ENCODE peak calls at places on chromosomes 4 and X, in seven cellular contexts. One of them, this sample, is unnamed.

GRCh38 chr4:6953751-6954380 is 44.2 kb downstream of the TBC1D14 start:
- DNase-seq in activated naive CD8-positive, alpha-beta T cell treated with anti-CD3 and anti-CD28 coated beads, Interleukin-2, amount 50 U/mL, for 24 hours: no peak
- DNase-seq in left cardiac atrium: peak
- DNase-seq in activated CD4-positive, alpha-beta T cell treated with anti-CD3 and anti-CD28 coated beads, Interleukin-2, amount 10 ng/mL, durations not matched to agents 7 days and 5 days: no peak
- DNase-seq in activated CD8-positive, alpha-beta memory T cell treated with anti-CD3 and anti-CD28 coated beads, Interleukin-2, amount 50 U/mL, for 48 hours: no peak
- DNase-seq in foreskin fibroblast: peak
- DNase-seq in IMR-90: peak
- DNase-seq in this sample: peak

GRCh38 chrX:68462197-68462596 is 28.9 kb upstream of the OPHN1 start:
- DNase-seq in activated naive CD8-positive, alpha-beta T cell treated with anti-CD3 and anti-CD28 coated beads, Interleukin-2, amount 50 U/mL, for 24 hours: no peak
- DNase-seq in left cardiac atrium: no peak
- DNase-seq in activated CD4-positive, alpha-beta T cell treated with anti-CD3 and anti-CD28 coated beads, Interleukin-2, amount 10 ng/mL, durations not matched to agents 7 days and 5 days: no peak
- DNase-seq in activated CD8-positive, alpha-beta memory T cell treated with anti-CD3 and anti-CD28 coated beads, Interleukin-2, amount 50 U/mL, for 48 hours: no peak
- DNase-seq in foreskin fibroblast: peak
- DNase-seq in IMR-90: peak
- DNase-seq in this sample: no peak

GRCh38 chr4:4755306-4755705 is 104.2 kb upstream of the MSX1 start:
- DNase-seq in activated naive CD8-positive, alpha-beta T cell treated with anti-CD3 and anti-CD28 coated beads, Interleukin-2, amount 50 U/mL, for 24 hours: no peak
- DNase-seq in left cardiac atrium: no peak
- DNase-seq in activated CD4-positive, alpha-beta T cell treated with anti-CD3 and anti-CD28 coated beads, Interleukin-2, amount 10 ng/mL, durations not matched to agents 7 days and 5 days: no peak
- DNase-seq in activated CD8-positive, alpha-beta memory T cell treated with anti-CD3 and anti-CD28 coated beads, Interleukin-2, amount 50 U/mL, for 48 hours: no peak
- DNase-seq in foreskin fibroblast: peak
- DNase-seq in IMR-90: no peak
- DNase-seq in this sample: no peak

GRCh38 chr4:87525636-87526035 is 3.5 kb downstream of the SPARCL1 start:
- DNase-seq in activated naive CD8-positive, alpha-beta T cell treated with anti-CD3 and anti-CD28 coated beads, Interleukin-2, amount 50 U/mL, for 24 hours: no peak
- DNase-seq in left cardiac atrium: no peak
- DNase-seq in activated CD4-positive, alpha-beta T cell treated with anti-CD3 and anti-CD28 coated beads, Interleukin-2, amount 10 ng/mL, durations not matched to agents 7 days and 5 days: no peak
- DNase-seq in activated CD8-positive, alpha-beta memory T cell treated with anti-CD3 and anti-CD28 coated beads, Interleukin-2, amount 50 U/mL, for 48 hours: no peak
- DNase-seq in foreskin fibroblast: peak
- DNase-seq in IMR-90: peak
- DNase-seq in this sample: no peak

GRCh38 chr4:176654565-176655216 is 138.0 kb downstream of the VEGFC start:
- DNase-seq in activated naive CD8-positive, alpha-beta T cell treated with anti-CD3 and anti-CD28 coated beads, Interleukin-2, amount 50 U/mL, for 24 hours: no peak
- DNase-seq in left cardiac atrium: no peak
- DNase-seq in activated CD4-positive, alpha-beta T cell treated with anti-CD3 and anti-CD28 coated beads, Interleukin-2, amount 10 ng/mL, durations not matched to agents 7 days and 5 days: no peak
- DNase-seq in activated CD8-positive, alpha-beta memory T cell treated with anti-CD3 and anti-CD28 coated beads, Interleukin-2, amount 50 U/mL, for 48 hours: no peak
- DNase-seq in foreskin fibroblast: peak
- DNase-seq in IMR-90: peak
- DNase-seq in this sample: no peak

GRCh38 chr4:155569960-155570515 is 96.6 kb upstream of the GUCY1A1 start:
- DNase-seq in activated naive CD8-positive, alpha-beta T cell treated with anti-CD3 and anti-CD28 coated beads, Interleukin-2, amount 50 U/mL, for 24 hours: no peak
- DNase-seq in left cardiac atrium: no peak
- DNase-seq in activated CD4-positive, alpha-beta T cell treated with anti-CD3 and anti-CD28 coated beads, Interleukin-2, amount 10 ng/mL, durations not matched to agents 7 days and 5 days: no peak
- DNase-seq in activated CD8-positive, alpha-beta memory T cell treated with anti-CD3 and anti-CD28 coated beads, Interleukin-2, amount 50 U/mL, for 48 hours: no peak
- DNase-seq in foreskin fibroblast: peak
- DNase-seq in IMR-90: peak
- DNase-seq in this sample: no peak

GRCh38 chr4:113222431-113222979 is 173.1 kb downstream of the ANK2 start:
- DNase-seq in activated naive CD8-positive, alpha-beta T cell treated with anti-CD3 and anti-CD28 coated beads, Interleukin-2, amount 50 U/mL, for 24 hours: no peak
- DNase-seq in left cardiac atrium: no peak
- DNase-seq in activated CD4-positive, alpha-beta T cell treated with anti-CD3 and anti-CD28 coated beads, Interleukin-2, amount 10 ng/mL, durations not matched to agents 7 days and 5 days: no peak
- DNase-seq in activated CD8-positive, alpha-beta memory T cell treated with anti-CD3 and anti-CD28 coated beads, Interleukin-2, amount 50 U/mL, for 48 hours: no peak
- DNase-seq in foreskin fibroblast: peak
- DNase-seq in IMR-90: peak
- DNase-seq in this sample: no peak

GRCh38 chr4:156113138-156113537 is 159.5 kb upstream of the CTSO start:
- DNase-seq in activated naive CD8-positive, alpha-beta T cell treated with anti-CD3 and anti-CD28 coated beads, Interleukin-2, amount 50 U/mL, for 24 hours: no peak
- DNase-seq in left cardiac atrium: no peak
- DNase-seq in activated CD4-positive, alpha-beta T cell treated with anti-CD3 and anti-CD28 coated beads, Interleukin-2, amount 10 ng/mL, durations not matched to agents 7 days and 5 days: no peak
- DNase-seq in activated CD8-positive, alpha-beta memory T cell treated with anti-CD3 and anti-CD28 coated beads, Interleukin-2, amount 50 U/mL, for 48 hours: no peak
- DNase-seq in foreskin fibroblast: no peak
- DNase-seq in IMR-90: no peak
- DNase-seq in this sample: no peak

GRCh38 chrX:12269484-12269883 is 131.2 kb downstream of the FRMPD4 start:
- DNase-seq in activated naive CD8-positive, alpha-beta T cell treated with anti-CD3 and anti-CD28 coated beads, Interleukin-2, amount 50 U/mL, for 24 hours: no peak
- DNase-seq in left cardiac atrium: no peak
- DNase-seq in activated CD4-positive, alpha-beta T cell treated with anti-CD3 and anti-CD28 coated beads, Interleukin-2, amount 10 ng/mL, durations not matched to agents 7 days and 5 days: no peak
- DNase-seq in activated CD8-positive, alpha-beta memory T cell treated with anti-CD3 and anti-CD28 coated beads, Interleukin-2, amount 50 U/mL, for 48 hours: no peak
- DNase-seq in foreskin fibroblast: peak
- DNase-seq in IMR-90: no peak
- DNase-seq in this sample: no peak

GRCh38 chr4:17558941-17559708 is 17.9 kb upstream of the LAP3 start:
- DNase-seq in activated naive CD8-positive, alpha-beta T cell treated with anti-CD3 and anti-CD28 coated beads, Interleukin-2, amount 50 U/mL, for 24 hours: no peak
- DNase-seq in left cardiac atrium: no peak
- DNase-seq in activated CD4-positive, alpha-beta T cell treated with anti-CD3 and anti-CD28 coated beads, Interleukin-2, amount 10 ng/mL, durations not matched to agents 7 days and 5 days: no peak
- DNase-seq in activated CD8-positive, alpha-beta memory T cell treated with anti-CD3 and anti-CD28 coated beads, Interleukin-2, amount 50 U/mL, for 48 hours: no peak
- DNase-seq in foreskin fibroblast: no peak
- DNase-seq in IMR-90: no peak
- DNase-seq in this sample: no peak

GRCh38 chrX:26511621-26512363 is 295.8 kb downstream of the MAGEB5 start:
- DNase-seq in activated naive CD8-positive, alpha-beta T cell treated with anti-CD3 and anti-CD28 coated beads, Interleukin-2, amount 50 U/mL, for 24 hours: no peak
- DNase-seq in left cardiac atrium: no peak
- DNase-seq in activated CD4-positive, alpha-beta T cell treated with anti-CD3 and anti-CD28 coated beads, Interleukin-2, amount 10 ng/mL, durations not matched to agents 7 days and 5 days: no peak
- DNase-seq in activated CD8-positive, alpha-beta memory T cell treated with anti-CD3 and anti-CD28 coated beads, Interleukin-2, amount 50 U/mL, for 48 hours: no peak
- DNase-seq in foreskin fibroblast: no peak
- DNase-seq in IMR-90: no peak
- DNase-seq in this sample: no peak

GRCh38 chrX:130539721-130540321 is 138.0 kb downstream of the RBMX2 start:
- DNase-seq in activated naive CD8-positive, alpha-beta T cell treated with anti-CD3 and anti-CD28 coated beads, Interleukin-2, amount 50 U/mL, for 24 hours: peak
- DNase-seq in left cardiac atrium: peak
- DNase-seq in activated CD4-positive, alpha-beta T cell treated with anti-CD3 and anti-CD28 coated beads, Interleukin-2, amount 10 ng/mL, durations not matched to agents 7 days and 5 days: peak
- DNase-seq in activated CD8-positive, alpha-beta memory T cell treated with anti-CD3 and anti-CD28 coated beads, Interleukin-2, amount 50 U/mL, for 48 hours: peak
- DNase-seq in foreskin fibroblast: peak
- DNase-seq in IMR-90: peak
- DNase-seq in this sample: peak

GRCh38 chrX:101265869-101266428 is 25.2 kb downstream of the TAF7L start:
- DNase-seq in activated naive CD8-positive, alpha-beta T cell treated with anti-CD3 and anti-CD28 coated beads, Interleukin-2, amount 50 U/mL, for 24 hours: no peak
- DNase-seq in left cardiac atrium: no peak
- DNase-seq in activated CD4-positive, alpha-beta T cell treated with anti-CD3 and anti-CD28 coated beads, Interleukin-2, amount 10 ng/mL, durations not matched to agents 7 days and 5 days: no peak
- DNase-seq in activated CD8-positive, alpha-beta memory T cell treated with anti-CD3 and anti-CD28 coated beads, Interleukin-2, amount 50 U/mL, for 48 hours: no peak
- DNase-seq in foreskin fibroblast: peak
- DNase-seq in IMR-90: peak
- DNase-seq in this sample: no peak

GRCh38 chr4:174635732-174636131 is 113.4 kb upstream of the HPGD start:
- DNase-seq in activated naive CD8-positive, alpha-beta T cell treated with anti-CD3 and anti-CD28 coated beads, Interleukin-2, amount 50 U/mL, for 24 hours: no peak
- DNase-seq in left cardiac atrium: no peak
- DNase-seq in activated CD4-positive, alpha-beta T cell treated with anti-CD3 and anti-CD28 coated beads, Interleukin-2, amount 10 ng/mL, durations not matched to agents 7 days and 5 days: no peak
- DNase-seq in activated CD8-positive, alpha-beta memory T cell treated with anti-CD3 and anti-CD28 coated beads, Interleukin-2, amount 50 U/mL, for 48 hours: no peak
- DNase-seq in foreskin fibroblast: no peak
- DNase-seq in IMR-90: no peak
- DNase-seq in this sample: no peak

GRCh38 chrX:13383907-13384306 is 64.1 kb upstream of the ATXN3L start:
- DNase-seq in activated naive CD8-positive, alpha-beta T cell treated with anti-CD3 and anti-CD28 coated beads, Interleukin-2, amount 50 U/mL, for 24 hours: no peak
- DNase-seq in left cardiac atrium: no peak
- DNase-seq in activated CD4-positive, alpha-beta T cell treated with anti-CD3 and anti-CD28 coated beads, Interleukin-2, amount 10 ng/mL, durations not matched to agents 7 days and 5 days: no peak
- DNase-seq in activated CD8-positive, alpha-beta memory T cell treated with anti-CD3 and anti-CD28 coated beads, Interleukin-2, amount 50 U/mL, for 48 hours: no peak
- DNase-seq in foreskin fibroblast: no peak
- DNase-seq in IMR-90: no peak
- DNase-seq in this sample: no peak

GRCh38 chrX:31708116-31708515 is 636.3 kb upstream of the FTHL17 start:
- DNase-seq in activated naive CD8-positive, alpha-beta T cell treated with anti-CD3 and anti-CD28 coated beads, Interleukin-2, amount 50 U/mL, for 24 hours: no peak
- DNase-seq in left cardiac atrium: no peak
- DNase-seq in activated CD4-positive, alpha-beta T cell treated with anti-CD3 and anti-CD28 coated beads, Interleukin-2, amount 10 ng/mL, durations not matched to agents 7 days and 5 days: no peak
- DNase-seq in activated CD8-positive, alpha-beta memory T cell treated with anti-CD3 and anti-CD28 coated beads, Interleukin-2, amount 50 U/mL, for 48 hours: no peak
- DNase-seq in foreskin fibroblast: no peak
- DNase-seq in IMR-90: no peak
- DNase-seq in this sample: no peak

GRCh38 chr4:82515705-82516104 is 46.1 kb downstream of the TMEM150C start:
- DNase-seq in activated naive CD8-positive, alpha-beta T cell treated with anti-CD3 and anti-CD28 coated beads, Interleukin-2, amount 50 U/mL, for 24 hours: no peak
- DNase-seq in left cardiac atrium: peak
- DNase-seq in activated CD4-positive, alpha-beta T cell treated with anti-CD3 and anti-CD28 coated beads, Interleukin-2, amount 10 ng/mL, durations not matched to agents 7 days and 5 days: no peak
- DNase-seq in activated CD8-positive, alpha-beta memory T cell treated with anti-CD3 and anti-CD28 coated beads, Interleukin-2, amount 50 U/mL, for 48 hours: no peak
- DNase-seq in foreskin fibroblast: peak
- DNase-seq in IMR-90: peak
- DNase-seq in this sample: no peak

GRCh38 chrX:150508461-150509367 is 59.7 kb upstream of the MTM1 start:
- DNase-seq in activated naive CD8-positive, alpha-beta T cell treated with anti-CD3 and anti-CD28 coated beads, Interleukin-2, amount 50 U/mL, for 24 hours: no peak
- DNase-seq in left cardiac atrium: peak
- DNase-seq in activated CD4-positive, alpha-beta T cell treated with anti-CD3 and anti-CD28 coated beads, Interleukin-2, amount 10 ng/mL, durations not matched to agents 7 days and 5 days: no peak
- DNase-seq in activated CD8-positive, alpha-beta memory T cell treated with anti-CD3 and anti-CD28 coated beads, Interleukin-2, amount 50 U/mL, for 48 hours: no peak
- DNase-seq in foreskin fibroblast: peak
- DNase-seq in IMR-90: peak
- DNase-seq in this sample: no peak

GRCh38 chr4:3471886-3472285 is 8.8 kb downstream of the DOK7 start:
- DNase-seq in activated naive CD8-positive, alpha-beta T cell treated with anti-CD3 and anti-CD28 coated beads, Interleukin-2, amount 50 U/mL, for 24 hours: no peak
- DNase-seq in left cardiac atrium: no peak
- DNase-seq in activated CD4-positive, alpha-beta T cell treated with anti-CD3 and anti-CD28 coated beads, Interleukin-2, amount 10 ng/mL, durations not matched to agents 7 days and 5 days: no peak
- DNase-seq in activated CD8-positive, alpha-beta memory T cell treated with anti-CD3 and anti-CD28 coated beads, Interleukin-2, amount 50 U/mL, for 48 hours: no peak
- DNase-seq in foreskin fibroblast: no peak
- DNase-seq in IMR-90: no peak
- DNase-seq in this sample: no peak

GRCh38 chrX:38796926-38797325 is 4.3 kb upstream of the MID1IP1 start:
- DNase-seq in activated naive CD8-positive, alpha-beta T cell treated with anti-CD3 and anti-CD28 coated beads, Interleukin-2, amount 50 U/mL, for 24 hours: no peak
- DNase-seq in left cardiac atrium: no peak
- DNase-seq in activated CD4-positive, alpha-beta T cell treated with anti-CD3 and anti-CD28 coated beads, Interleukin-2, amount 10 ng/mL, durations not matched to agents 7 days and 5 days: no peak
- DNase-seq in activated CD8-positive, alpha-beta memory T cell treated with anti-CD3 and anti-CD28 coated beads, Interleukin-2, amount 50 U/mL, for 48 hours: no peak
- DNase-seq in foreskin fibroblast: peak
- DNase-seq in IMR-90: peak
- DNase-seq in this sample: no peak

GRCh38 chr4:40662962-40663604 is 33.4 kb upstream of the RBM47 start:
- DNase-seq in activated naive CD8-positive, alpha-beta T cell treated with anti-CD3 and anti-CD28 coated beads, Interleukin-2, amount 50 U/mL, for 24 hours: peak
- DNase-seq in left cardiac atrium: no peak
- DNase-seq in activated CD4-positive, alpha-beta T cell treated with anti-CD3 and anti-CD28 coated beads, Interleukin-2, amount 10 ng/mL, durations not matched to agents 7 days and 5 days: no peak
- DNase-seq in activated CD8-positive, alpha-beta memory T cell treated with anti-CD3 and anti-CD28 coated beads, Interleukin-2, amount 50 U/mL, for 48 hours: no peak
- DNase-seq in foreskin fibroblast: peak
- DNase-seq in IMR-90: peak
- DNase-seq in this sample: no peak

GRCh38 chr4:150387983-150388382 is 194.0 kb upstream of the MAB21L2 start:
- DNase-seq in activated naive CD8-positive, alpha-beta T cell treated with anti-CD3 and anti-CD28 coated beads, Interleukin-2, amount 50 U/mL, for 24 hours: no peak
- DNase-seq in left cardiac atrium: no peak
- DNase-seq in activated CD4-positive, alpha-beta T cell treated with anti-CD3 and anti-CD28 coated beads, Interleukin-2, amount 10 ng/mL, durations not matched to agents 7 days and 5 days: no peak
- DNase-seq in activated CD8-positive, alpha-beta memory T cell treated with anti-CD3 and anti-CD28 coated beads, Interleukin-2, amount 50 U/mL, for 48 hours: no peak
- DNase-seq in foreskin fibroblast: no peak
- DNase-seq in IMR-90: no peak
- DNase-seq in this sample: no peak

GRCh38 chrX:129523076-129524055 is at the start of gene SMARCA1:
- DNase-seq in activated naive CD8-positive, alpha-beta T cell treated with anti-CD3 and anti-CD28 coated beads, Interleukin-2, amount 50 U/mL, for 24 hours: no peak
- DNase-seq in left cardiac atrium: peak
- DNase-seq in activated CD4-positive, alpha-beta T cell treated with anti-CD3 and anti-CD28 coated beads, Interleukin-2, amount 10 ng/mL, durations not matched to agents 7 days and 5 days: no peak
- DNase-seq in activated CD8-positive, alpha-beta memory T cell treated with anti-CD3 and anti-CD28 coated beads, Interleukin-2, amount 50 U/mL, for 48 hours: no peak
- DNase-seq in foreskin fibroblast: peak
- DNase-seq in IMR-90: peak
- DNase-seq in this sample: peak

GRCh38 chrX:3820170-3820569 is 106.7 kb upstream of the PRKX start:
- DNase-seq in activated naive CD8-positive, alpha-beta T cell treated with anti-CD3 and anti-CD28 coated beads, Interleukin-2, amount 50 U/mL, for 24 hours: no peak
- DNase-seq in left cardiac atrium: no peak
- DNase-seq in activated CD4-positive, alpha-beta T cell treated with anti-CD3 and anti-CD28 coated beads, Interleukin-2, amount 10 ng/mL, durations not matched to agents 7 days and 5 days: no peak
- DNase-seq in activated CD8-positive, alpha-beta memory T cell treated with anti-CD3 and anti-CD28 coated beads, Interleukin-2, amount 50 U/mL, for 48 hours: no peak
- DNase-seq in foreskin fibroblast: peak
- DNase-seq in IMR-90: peak
- DNase-seq in this sample: no peak

GRCh38 chr4:25549413-25549812 is 106.2 kb upstream of the SLC34A2 start:
- DNase-seq in activated naive CD8-positive, alpha-beta T cell treated with anti-CD3 and anti-CD28 coated beads, Interleukin-2, amount 50 U/mL, for 24 hours: no peak
- DNase-seq in left cardiac atrium: no peak
- DNase-seq in activated CD4-positive, alpha-beta T cell treated with anti-CD3 and anti-CD28 coated beads, Interleukin-2, amount 10 ng/mL, durations not matched to agents 7 days and 5 days: no peak
- DNase-seq in activated CD8-positive, alpha-beta memory T cell treated with anti-CD3 and anti-CD28 coated beads, Interleukin-2, amount 50 U/mL, for 48 hours: no peak
- DNase-seq in foreskin fibroblast: no peak
- DNase-seq in IMR-90: no peak
- DNase-seq in this sample: no peak

This sample was measured in K562.